ENCODE peak calls at places on chromosome 3, in eight cellular contexts. H is breast epithelium, R is K562, X is upper lobe of left lung, P is A549, M is tibial nerve, C is heart left ventricle, D is endothelial cell of umbilical vein. U is an unnamed sample.

GRCh38 chr3:192943384-192943783 is 25.7 kb upstream of the MB21D2 start:
- DNase-seq in H (no peak), R (no peak), X (no peak), P (no peak), M (no peak), C (peak; percentile 32), D (no peak), U (no peak)

GRCh38 chr3:186821429-186822367 is 15.4 kb upstream of the RFC4 start:
- DNase-seq in H (no peak), R (peak; percentile 36), X (no peak), P (peak; percentile 56), M (no peak), C (no peak), D (peak; percentile 61), U (peak; percentile 68)

GRCh38 chr3:50623840-50624474 is 7.0 kb downstream of the MAPKAPK3 start:
- DNase-seq in H (no peak), R (no peak), X (no peak), P (no peak), M (no peak), C (no peak), D (peak; percentile 40), U (no peak)

GRCh38 chr3:186985713-186986364 is 55.5 kb downstream of the ST6GAL1 start:
- DNase-seq in H (no peak), R (no peak), X (no peak), P (no peak), M (no peak), C (no peak), D (no peak), U (no peak)

GRCh38 chr3:165624761-165625160 is 212.5 kb downstream of the BCHE start:
- DNase-seq in H (no peak), R (no peak), X (no peak), P (peak; percentile 14), M (no peak), C (no peak), D (peak; percentile 5), U (no peak)

GRCh38 chr3:188661801-188662200 is 507.8 kb downstream of the LPP start:
- DNase-seq in H (no peak), R (no peak), X (no peak), P (no peak), M (no peak), C (no peak), D (no peak), U (no peak)

GRCh38 chr3:38002291-38002876 is 11.8 kb downstream of the VILL start:
- DNase-seq in H (no peak), R (no peak), X (no peak), P (no peak), M (no peak), C (peak; percentile 21), D (no peak), U (no peak)

GRCh38 chr3:178671261-178672191 is 135.3 kb downstream of the KCNMB2 start:
- DNase-seq in H (no peak), R (no peak), X (peak; percentile 21), P (no peak), M (no peak), C (no peak), D (no peak), U (no peak)

GRCh38 chr3:5264093-5264610 is 76.6 kb downstream of the EDEM1 start:
- DNase-seq in H (no peak), R (no peak), X (no peak), P (peak; percentile 11), M (no peak), C (no peak), D (no peak), U (no peak)

GRCh38 chr3:55959681-55960080 is 472.6 kb upstream of the WNT5A start:
- DNase-seq in H (no peak), R (no peak), X (no peak), P (no peak), M (no peak), C (no peak), D (no peak), U (no peak)

GRCh38 chr3:116263842-116264545 is 181.3 kb downstream of the LSAMP start:
- DNase-seq in H (no peak), R (no peak), X (no peak), P (no peak), M (no peak), C (peak; percentile 23), D (no peak), U (no peak)

GRCh38 chr3:148307443-148307843 is 390.3 kb upstream of the AGTR1 start:
- DNase-seq in H (no peak), R (no peak), X (no peak), P (no peak), M (no peak), C (no peak), D (no peak), U (no peak)

GRCh38 chr3:187132666-187133065 is 6.6 kb downstream of the RPL39L start:
- DNase-seq in H (no peak), R (no peak), X (no peak), P (no peak), M (no peak), C (no peak), D (no peak), U (no peak)

GRCh38 chr3:182936239-182936946 is 43.9 kb downstream of the DCUN1D1 start:
- DNase-seq in H (no peak), R (no peak), X (no peak), P (no peak), M (no peak), C (no peak), D (no peak), U (no peak)

GRCh38 chr3:17845026-17845425 is 102.6 kb upstream of the TBC1D5 start:
- DNase-seq in H (no peak), R (no peak), X (no peak), P (no peak), M (no peak), C (no peak), D (no peak), U (no peak)

GRCh38 chr3:112303811-112304325 is 9.9 kb upstream of the SLC9C1 start:
- DNase-seq in H (no peak), R (no peak), X (no peak), P (no peak), M (no peak), C (peak; percentile 24), D (peak; percentile 53), U (no peak)

GRCh38 chr3:160685144-160685766 is 8.3 kb downstream of the ARL14 start:
- DNase-seq in H (no peak), R (no peak), X (no peak), P (peak; percentile 26), M (no peak), C (no peak), D (no peak), U (no peak)

GRCh38 chr3:4343258-4343657 is 40.1 kb downstream of the SETMAR start:
- DNase-seq in H (no peak), R (no peak), X (no peak), P (no peak), M (no peak), C (no peak), D (no peak), U (no peak)

GRCh38 chr3:129888739-129889138 is 4.8 kb downstream of the TMCC1 start:
- DNase-seq in H (no peak), R (no peak), X (no peak), P (peak; percentile 48), M (no peak), C (no peak), D (peak; percentile 48), U (no peak)

GRCh38 chr3:19216669-19217337 is 68.5 kb downstream of the KCNH8 start:
- DNase-seq in H (no peak), R (no peak), X (no peak), P (no peak), M (peak; percentile 56), C (no peak), D (no peak), U (no peak)

GRCh38 chr3:72123908-72124441 is 339.0 kb upstream of the PROK2 start:
- DNase-seq in H (peak; percentile 63), R (peak; percentile 24), X (peak; percentile 35), P (peak; percentile 87), M (peak; percentile 46), C (peak; percentile 51), D (peak; percentile 89), U (peak; percentile 35)

GRCh38 chr3:47410801-47411646 is 30.2 kb downstream of the PTPN23 start:
- DNase-seq in H (no peak), R (no peak), X (no peak), P (no peak), M (no peak), C (no peak), D (no peak), U (no peak)
- TF ChIP-seq POLR2A in H (no peak), R (peak; percentile 37), X (no peak), P (no peak), M (no peak), C (no peak), D (no peak), U (no peak)

GRCh38 chr3:15064835-15065549 is at the start of gene MRPS25:
- DNase-seq in H (peak; percentile 85), R (peak; percentile 95), X (peak; percentile 96), P (peak; percentile 92), M (peak; percentile 74), C (peak; percentile 95), D (peak; percentile 96), U (peak; percentile 94)
- TF ChIP-seq POLR2A in H (peak; percentile 57), R (peak; percentile 99), X (peak; percentile 80), P (peak; percentile 98), M (peak; percentile 84), C (peak; percentile 59), D (peak; percentile 96), U (peak; percentile 94)

DNA sequence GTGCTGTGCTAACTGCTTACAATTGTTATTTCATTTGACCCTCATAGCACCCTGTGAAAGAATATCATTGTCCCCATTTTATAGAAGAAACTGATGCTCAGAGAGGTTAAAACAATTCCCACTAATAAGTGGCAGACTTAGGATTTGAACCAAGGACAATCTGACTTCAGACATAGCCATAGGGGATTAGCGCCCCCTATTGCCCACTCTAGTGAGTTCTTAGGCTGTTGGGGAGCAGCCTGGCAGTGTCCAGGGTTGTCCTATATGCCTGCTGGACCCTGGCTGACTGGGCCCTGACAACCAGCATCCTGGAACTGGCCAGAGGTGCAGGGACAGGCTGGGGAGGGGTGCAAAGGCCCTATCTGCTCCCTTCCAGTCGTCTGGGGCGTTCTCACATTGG is 15.4 kb downstream of the DPH3 start:
- DNase-seq in H (no peak), R (peak; percentile 57), X (no peak), P (peak; percentile 70), M (no peak), C (no peak), D (peak; percentile 19), U (peak; percentile 64)
- TF ChIP-seq POLR2A in H (no peak), R (no peak), X (no peak), P (no peak), M (no peak), C (no peak), D (no peak), U (no peak)

DNA sequence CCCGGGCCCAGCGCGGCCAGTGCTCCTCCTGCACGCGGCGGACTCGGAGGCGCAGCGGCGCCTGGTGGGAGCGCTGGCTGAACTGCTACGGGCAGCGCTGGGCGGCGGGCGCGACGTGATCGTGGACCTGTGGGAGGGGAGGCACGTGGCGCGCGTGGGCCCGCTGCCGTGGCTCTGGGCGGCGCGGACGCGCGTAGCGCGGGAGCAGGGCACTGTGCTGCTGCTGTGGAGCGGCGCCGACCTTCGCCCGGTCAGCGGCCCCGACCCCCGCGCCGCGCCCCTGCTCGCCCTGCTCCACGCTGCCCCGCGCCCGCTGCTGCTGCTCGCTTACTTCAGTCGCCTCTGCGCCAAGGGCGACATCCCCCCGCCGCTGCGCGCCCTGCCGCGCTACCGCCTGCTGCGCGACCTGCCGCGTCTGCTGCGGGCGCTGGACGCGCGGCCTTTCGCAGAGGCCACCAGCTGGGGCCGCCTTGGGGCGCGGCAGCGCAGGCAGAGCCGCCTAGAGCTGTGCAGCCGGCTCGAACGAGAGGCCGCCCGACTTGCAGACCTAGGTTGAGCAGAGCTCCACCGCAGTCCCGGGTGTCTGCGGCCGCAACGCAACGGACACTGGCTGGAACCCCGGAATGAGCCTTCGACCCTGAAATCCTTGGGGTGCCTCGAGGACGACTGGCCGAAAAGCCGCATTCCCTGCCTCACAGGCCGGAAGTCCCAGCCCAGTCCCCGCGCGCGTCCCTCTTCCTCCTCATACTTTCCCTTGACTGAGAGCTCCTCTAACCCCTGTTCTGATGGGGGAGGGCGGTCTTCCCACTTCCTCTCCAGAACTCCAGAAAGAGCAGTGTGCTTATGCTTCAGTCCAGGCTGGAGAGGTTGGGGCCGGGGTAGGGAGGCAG is 1.4 kb upstream of the IL17RC start:
- DNase-seq in H (peak; percentile 67), R (no peak), X (peak; percentile 74), P (no peak), M (peak; percentile 61), C (peak; percentile 86), D (peak; percentile 50), U (peak; percentile 83)
- TF ChIP-seq POLR2A in H (no peak), R (no peak), X (no peak), P (no peak), M (peak; percentile 13), C (no peak), D (peak; percentile 29), U (peak; percentile 61)

U was measured in erythroblast.